ENCODE peak calls at places on chromosomes 3 and 15, in four cellular contexts. One of them, this sample, is unnamed.

GRCh38 chr3:187968883-187969580 is 184.9 kb upstream of the LPP start:
- DNase-seq in GM04504: peak
- DNase-seq in neuronal stem cell: no peak
- DNase-seq in activated CD8-positive, alpha-beta memory T cell treated with anti-CD3 and anti-CD28 coated beads for 48 hours: no peak
- DNase-seq in this sample: peak

GRCh38 chr3:50208677-50209344 is 3.7 kb downstream of the SLC38A3 start:
- DNase-seq in activated CD8-positive, alpha-beta memory T cell treated with anti-CD3 and anti-CD28 coated beads for 48 hours: no peak
- DNase-seq in neuronal stem cell: no peak
- DNase-seq in GM04504: no peak
- DNase-seq in this sample: no peak

GRCh38 chr15:61383421-61383820 is 154.3 kb upstream of the RORA start:
- DNase-seq in activated CD8-positive, alpha-beta memory T cell treated with anti-CD3 and anti-CD28 coated beads for 48 hours: no peak
- DNase-seq in GM04504: peak
- DNase-seq in neuronal stem cell: no peak
- DNase-seq in this sample: no peak

GRCh38 chr3:56423537-56424209 is 44.6 kb downstream of the ERC2 start:
- DNase-seq in neuronal stem cell: no peak
- DNase-seq in activated CD8-positive, alpha-beta memory T cell treated with anti-CD3 and anti-CD28 coated beads for 48 hours: no peak
- DNase-seq in GM04504: no peak
- DNase-seq in this sample: no peak

GRCh38 chr3:71543371-71544016 is 40.0 kb downstream of the FOXP1 start:
- DNase-seq in GM04504: no peak
- DNase-seq in activated CD8-positive, alpha-beta memory T cell treated with anti-CD3 and anti-CD28 coated beads for 48 hours: no peak
- DNase-seq in neuronal stem cell: no peak
- DNase-seq in this sample: no peak

GRCh38 chr3:16069149-16069922 is 105.1 kb upstream of the GALNT15 start:
- DNase-seq in activated CD8-positive, alpha-beta memory T cell treated with anti-CD3 and anti-CD28 coated beads for 48 hours: no peak
- DNase-seq in GM04504: peak
- DNase-seq in neuronal stem cell: no peak
- DNase-seq in this sample: no peak

GRCh38 chr3:146466596-146466995 is 2.8 kb downstream of the PLSCR2 start:
- DNase-seq in GM04504: no peak
- DNase-seq in activated CD8-positive, alpha-beta memory T cell treated with anti-CD3 and anti-CD28 coated beads for 48 hours: no peak
- DNase-seq in neuronal stem cell: no peak
- DNase-seq in this sample: no peak

GRCh38 chr3:72347819-72348319 is 500.4 kb downstream of the SHQ1 start:
- DNase-seq in GM04504: peak
- DNase-seq in neuronal stem cell: no peak
- DNase-seq in activated CD8-positive, alpha-beta memory T cell treated with anti-CD3 and anti-CD28 coated beads for 48 hours: no peak
- DNase-seq in this sample: peak

GRCh38 chr3:189584609-189585008 is 46.6 kb upstream of the TP63 start:
- DNase-seq in neuronal stem cell: no peak
- DNase-seq in activated CD8-positive, alpha-beta memory T cell treated with anti-CD3 and anti-CD28 coated beads for 48 hours: no peak
- DNase-seq in GM04504: no peak
- DNase-seq in this sample: no peak

GRCh38 chr3:147120029-147120428 is 286.3 kb downstream of the ZIC4 start:
- DNase-seq in GM04504: no peak
- DNase-seq in activated CD8-positive, alpha-beta memory T cell treated with anti-CD3 and anti-CD28 coated beads for 48 hours: no peak
- DNase-seq in neuronal stem cell: no peak
- DNase-seq in this sample: no peak

GRCh38 chr3:42090973-42091731 is at the start of gene TRAK1:
- DNase-seq in neuronal stem cell: no peak
- DNase-seq in activated CD8-positive, alpha-beta memory T cell treated with anti-CD3 and anti-CD28 coated beads for 48 hours: no peak
- DNase-seq in GM04504: peak
- DNase-seq in this sample: no peak

GRCh38 chr15:87597346-87598052 is 659.0 kb downstream of the NTRK3 start:
- DNase-seq in neuronal stem cell: no peak
- DNase-seq in activated CD8-positive, alpha-beta memory T cell treated with anti-CD3 and anti-CD28 coated beads for 48 hours: no peak
- DNase-seq in GM04504: no peak
- DNase-seq in this sample: no peak

This sample was measured in upper lobe of left lung.